ENCODE peak calls at places on chromosomes 13 and 19, in five cellular contexts. R is cardiac fibroblast; J is AG04450; A is CD8-positive, alpha-beta T cell; L is psoas muscle. T is an unnamed sample.

GRCh38 chr13:75761373-75761772 is 125.2 kb downstream of the LMO7 start:
- DNase-seq in A (no peak), R (peak), J (no peak), L (no peak), T (no peak)

GRCh38 chr13:31209172-31209818 is 9.5 kb downstream of the B3GLCT start:
- DNase-seq in R (peak), A (no peak), L (peak), J (no peak), T (peak)

GRCh38 chr19:47013041-47013517 is 6.6 kb upstream of the NPAS1 start:
- DNase-seq in A (peak), L (peak), J (peak), R (peak), T (peak)

GRCh38 chr13:41017744-41018582 is 1.2 kb downstream of the ELF1 start:
- DNase-seq in A (no peak), L (no peak), J (no peak), R (no peak), T (no peak)

GRCh38 chr19:41563847-41564514 is 12.0 kb upstream of the CEACAM21 start:
- DNase-seq in J (no peak), A (peak), R (no peak), L (no peak), T (no peak)

GRCh38 chr19:13181747-13182388 is 31.7 kb downstream of the IER2 start:
- DNase-seq in L (peak), J (no peak), A (peak), R (peak), T (peak)

GRCh38 chr19:32567486-32567885 is 13.5 kb upstream of the PDCD5 start:
- DNase-seq in A (no peak), L (no peak), R (no peak), J (no peak), T (no peak)

GRCh38 chr13:113979791-113980471 is 6.1 kb upstream of the C13orf46 start:
- DNase-seq in R (no peak), A (no peak), L (peak), J (no peak), T (no peak)

GRCh38 chr19:35056513-35057063 is 15.1 kb downstream of the HPN start:
- DNase-seq in R (no peak), J (no peak), L (no peak), A (no peak), T (no peak)

GRCh38 chr19:10552596-10553053 is 8.9 kb downstream of the ATG4D start:
- DNase-seq in A (no peak), L (no peak), R (peak), J (no peak), T (no peak)

GRCh38 chr13:109254271-109254670 is 532.1 kb downstream of the IRS2 start:
- DNase-seq in J (no peak), A (no peak), R (no peak), L (no peak), T (no peak)

GRCh38 chr19:42352216-42352892 is 26.9 kb downstream of the MEGF8 start:
- DNase-seq in J (no peak), R (peak), L (no peak), A (no peak), T (no peak)

GRCh38 chr19:49488046-49488862 is 846 bp downstream of the RPL13A start:
- DNase-seq in J (no peak), A (no peak), L (no peak), R (no peak), T (peak)

GRCh38 chr13:114110091-114110829 is 22.2 kb downstream of the RASA3 start:
- DNase-seq in L (peak), R (no peak), J (no peak), A (peak), T (no peak)

GRCh38 chr19:21498651-21499050 is 6.8 kb upstream of the ZNF429 start:
- DNase-seq in R (no peak), L (no peak), J (no peak), A (no peak), T (no peak)

GRCh38 chr13:51814825-51815650 is 11.1 kb upstream of the DHRS12 start:
- DNase-seq in J (no peak), L (peak), R (peak), A (peak), T (peak)

GRCh38 chr13:90445179-90445578 is 902.3 kb upstream of the MIR17HG start:
- DNase-seq in R (peak), L (no peak), A (no peak), J (peak), T (peak)

GRCh38 chr13:113621046-113621445 is 36.5 kb downstream of the TFDP1 start:
- DNase-seq in L (no peak), R (no peak), A (no peak), J (no peak), T (no peak)

GRCh38 chr13:39263033-39263432 is 224.8 kb downstream of the NHLRC3 start:
- DNase-seq in L (peak), R (peak), A (no peak), J (no peak), T (no peak)

GRCh38 chr13:94119360-94119936 is 360.0 kb downstream of the DCT start:
- DNase-seq in L (no peak), A (no peak), R (no peak), J (no peak), T (no peak)

GRCh38 chr19:18310966-18311365 is 11.9 kb downstream of the LSM4 start:
- DNase-seq in A (no peak), J (no peak), L (no peak), R (no peak), T (no peak)

GRCh38 chr13:52827839-52828238 is 20.6 kb downstream of the PCDH8 start:
- DNase-seq in L (no peak), A (no peak), R (no peak), J (no peak), T (no peak)

GRCh38 chr19:17777840-17778620 is 16.9 kb upstream of the B3GNT3 start:
- DNase-seq in R (peak), A (peak), J (no peak), L (peak), T (peak)

GRCh38 chr13:28533049-28533436 is 38.1 kb upstream of the FLT1 start:
- DNase-seq in R (peak), A (no peak), J (no peak), L (no peak), T (no peak)

GRCh38 chr19:31894451-31894850 is 451.0 kb upstream of the ZNF507 start:
- DNase-seq in L (no peak), J (no peak), R (no peak), A (no peak), T (no peak)

GRCh38 chr19:43126720-43127119 is 44.2 kb upstream of the PSG2 start:
- DNase-seq in L (no peak), J (no peak), A (no peak), R (no peak), T (no peak)

GRCh38 chr13:76879211-76879875 is 6.9 kb downstream of the KCTD12 start:
- DNase-seq in R (peak), L (peak), J (no peak), A (peak), T (peak)

GRCh38 chr19:20238025-20238623 is 71.1 kb downstream of the ZNF486 start:
- DNase-seq in J (peak), L (peak), R (peak), A (peak), T (peak)

GRCh38 chr13:113539822-113540221 is 44.7 kb upstream of the TFDP1 start:
- DNase-seq in A (no peak), J (no peak), L (no peak), R (peak), T (peak)

GRCh38 chr19:7415163-7415856 is 66.6 kb downstream of the ARHGEF18 start:
- DNase-seq in L (no peak), R (peak), J (peak), A (no peak), T (peak)

GRCh38 chr19:43699506-43700367 is 16.1 kb upstream of the IRGC start:
- DNase-seq in L (peak), J (no peak), R (peak), A (no peak), T (peak)

GRCh38 chr13:94886191-94886590 is 173.8 kb upstream of the SOX21 start:
- DNase-seq in A (no peak), L (no peak), R (peak), J (no peak), T (peak)

GRCh38 chr13:110302986-110303385 is 4.0 kb downstream of the COL4A1 start:
- DNase-seq in L (no peak), A (no peak), R (peak), J (no peak), T (no peak)

GRCh38 chr13:110302154-110302553 is 4.8 kb downstream of the COL4A1 start:
- DNase-seq in L (no peak), R (no peak), A (no peak), J (no peak), T (no peak)

GRCh38 chr13:110301606-110302131 is 5.3 kb downstream of the COL4A1 start:
- DNase-seq in J (peak), A (no peak), L (no peak), R (peak), T (peak)

GRCh38 chr13:110300090-110300815 is 6.7 kb downstream of the COL4A1 start:
- DNase-seq in L (no peak), J (no peak), A (no peak), R (no peak), T (no peak)

GRCh38 chr13:110301083-110301482 is 5.9 kb downstream of the COL4A1 start:
- DNase-seq in J (no peak), A (no peak), R (peak), L (no peak), T (no peak)
- H3K4me3 ChIP-seq in J (no peak), A (no peak), R (no peak), L (no peak), T (no peak)

DNA sequence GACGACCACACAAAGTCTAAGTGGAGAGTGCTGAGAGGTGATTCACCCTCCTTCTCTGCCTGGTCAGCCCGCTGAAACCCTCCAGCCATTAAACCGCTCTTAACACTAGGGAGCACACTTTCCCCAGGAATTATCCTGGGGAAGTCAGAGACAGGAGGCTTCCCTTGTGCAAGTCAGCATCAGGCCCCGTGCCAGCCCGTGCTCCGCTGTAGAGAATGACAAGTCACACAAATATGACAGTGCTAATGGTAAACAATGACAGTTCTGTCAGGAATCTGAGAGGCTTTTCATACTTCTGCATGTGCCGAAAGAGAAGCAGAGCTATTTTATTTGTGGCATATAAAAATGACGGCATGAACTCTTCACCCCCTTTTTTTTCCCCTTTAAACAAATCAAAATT is 816.9 kb upstream of the SLC10A2 start:
- DNase-seq in J (peak), L (peak), A (no peak), R (peak), T (peak)
- TF ChIP-seq CTCF in J (peak), L (peak), A (no peak), R (peak), T (peak)

DNA sequence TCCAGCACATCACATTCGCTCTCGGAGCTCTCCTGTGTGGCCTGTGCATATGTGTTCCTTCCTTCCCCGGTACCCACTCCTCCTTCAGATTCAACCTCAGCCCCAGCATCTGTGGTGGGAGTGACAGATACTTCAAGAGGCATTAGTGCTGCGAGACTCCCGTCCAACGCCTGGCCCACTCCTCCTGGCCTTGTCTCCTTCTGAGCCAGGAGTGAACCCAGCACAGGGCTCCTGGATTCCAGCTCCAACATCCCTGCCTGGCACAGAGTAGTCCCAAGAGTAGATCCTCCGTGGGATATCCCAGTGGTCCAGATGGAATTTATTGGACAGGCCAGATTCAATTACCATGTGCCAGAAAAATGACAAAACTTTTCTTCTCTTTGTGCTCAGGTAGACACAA is 55.9 kb downstream of the SACS start:
- DNase-seq in J (no peak), R (no peak), L (no peak), A (no peak), T (no peak)
- H3K4me3 ChIP-seq in J (no peak), R (no peak), L (peak), A (no peak), T (no peak)

GRCh38 chr13:46595136-46595917 is 42.4 kb downstream of the LRCH1 start:
- DNase-seq in R (peak), A (no peak), J (no peak), L (no peak), T (no peak)
- TF ChIP-seq CTCF in R (no peak), A (no peak), J (no peak), L (no peak), T (no peak)

GRCh38 chr19:29665826-29666633 is 769 bp downstream of the PLEKHF1 start:
- DNase-seq in A (peak), J (no peak), R (peak), L (peak), T (peak)

GRCh38 chr19:29667941-29668340 is 2.7 kb downstream of the PLEKHF1 start:
- DNase-seq in R (no peak), A (peak), J (no peak), L (no peak), T (no peak)

GRCh38 chr19:29665215-29665825 is at the start of gene PLEKHF1:
- DNase-seq in A (peak), R (peak), J (no peak), L (peak), T (peak)

GRCh38 chr19:29667390-29667783 is 2.1 kb downstream of the PLEKHF1 start:
- DNase-seq in J (no peak), L (no peak), R (no peak), A (no peak), T (no peak)

GRCh38 chr19:29666634-29667389 is 1.6 kb downstream of the PLEKHF1 start:
- DNase-seq in A (peak), L (peak), J (no peak), R (peak), T (peak)
- H3K4me3 ChIP-seq in A (peak), L (peak), J (peak), R (peak), T (peak)

GRCh38 chr19:15453906-15454305 is 4.2 kb upstream of the WIZ start:
- DNase-seq in J (no peak), R (no peak), A (no peak), L (no peak), T (no peak)

GRCh38 chr19:15454371-15454800 is 4.6 kb upstream of the WIZ start:
- DNase-seq in J (no peak), R (no peak), A (no peak), L (no peak), T (no peak)

GRCh38 chr19:15450528-15450890 is 753 bp upstream of the WIZ start:
- DNase-seq in L (no peak), R (no peak), J (no peak), A (no peak), T (no peak)

GRCh38 chr19:15452111-15453047 is 2.6 kb upstream of the WIZ start:
- DNase-seq in A (no peak), R (peak), J (peak), L (peak), T (peak)

DNA sequence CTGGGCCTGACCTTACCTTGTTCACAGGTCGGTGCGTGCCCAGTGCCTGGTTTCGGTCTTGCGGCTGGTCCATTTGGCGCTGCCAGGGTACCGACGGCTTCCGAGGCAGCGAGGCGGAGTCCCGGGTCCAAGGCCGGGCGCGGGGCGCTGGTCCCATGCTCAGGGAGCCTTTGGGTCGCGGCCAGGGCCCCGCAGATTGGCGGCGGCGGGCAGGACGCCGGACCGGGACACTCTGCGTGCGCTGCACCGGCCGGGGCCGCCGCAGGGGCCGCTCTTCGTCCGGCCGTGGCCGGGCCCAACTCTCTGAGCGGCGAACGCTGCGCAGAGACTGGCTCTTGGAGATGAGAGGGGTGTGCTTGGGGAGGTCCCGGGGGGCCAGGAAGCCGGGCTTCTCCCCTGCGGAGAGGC is 3.3 kb upstream of the WIZ start:
- DNase-seq in J (no peak), L (no peak), R (peak), A (no peak), T (no peak)
- TF ChIP-seq CTCF in J (peak), L (peak), R (peak), A (no peak), T (peak)

DNA sequence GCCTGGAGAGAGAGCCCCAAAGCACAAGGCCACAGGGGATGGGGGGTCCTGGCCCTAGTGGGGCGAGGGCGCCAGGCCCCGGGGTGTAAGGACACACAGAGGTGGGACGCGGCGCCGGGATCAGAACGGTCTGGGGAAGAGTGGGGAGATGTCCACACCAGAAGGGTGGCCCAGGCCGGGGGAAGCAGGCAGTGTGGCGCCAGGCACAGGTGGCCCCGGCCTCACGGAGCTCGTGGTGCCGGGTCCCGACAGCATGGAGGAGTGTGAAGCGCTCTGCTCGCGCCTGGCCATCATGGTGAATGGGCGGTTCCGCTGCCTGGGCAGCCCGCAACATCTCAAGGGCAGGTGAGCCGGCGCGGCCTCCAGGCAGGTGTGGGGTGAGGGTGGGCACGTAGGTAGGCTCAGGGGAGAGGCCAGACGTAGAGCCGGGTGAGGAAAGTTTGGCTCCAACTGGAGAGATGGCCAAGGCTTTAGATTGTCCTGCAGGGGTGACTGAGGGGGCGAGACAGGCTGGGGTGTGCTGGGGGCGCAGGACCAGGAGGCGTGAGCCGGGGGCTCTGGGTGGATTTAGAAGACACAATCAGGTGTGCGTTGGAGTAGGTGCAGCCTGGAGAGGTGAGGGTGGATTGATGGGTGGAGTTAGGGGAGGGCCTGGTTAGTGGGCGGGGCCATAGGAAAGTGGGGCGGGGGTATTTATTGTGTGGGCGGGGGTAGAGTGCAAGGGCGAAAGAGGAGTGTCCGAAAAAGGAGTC is 2.9 kb upstream of the ARHGAP45 start:
- DNase-seq in A (no peak), J (no peak), R (no peak), L (peak), T (no peak)
- H3K4me3 ChIP-seq in A (no peak), J (no peak), R (no peak), L (no peak), T (no peak)

T was measured in foreskin fibroblast.